ENCODE peak calls at places on chromosomes 6 and 20, in five cellular contexts. G, T, D, Y and Q are unnamed samples. For H3K4me1, the result is how much of the 10 kb centered on the place peaks cover.

GRCh38 chr20:2745060-2745910 is 52.7 kb downstream of the EBF4 start:
- DNase-seq in G (no peak), D (no peak), Y (no peak), T (peak), Q (no peak)

GRCh38 chr20:38633577-38634093 is 32.0 kb downstream of the ARHGAP40 start:
- DNase-seq in Y (no peak), G (peak), T (peak), D (peak), Q (peak)

GRCh38 chr20:23456873-23457272 is 4.2 kb upstream of the CST11 start:
- DNase-seq in Y (no peak), D (no peak), T (no peak), G (no peak), Q (no peak)

GRCh38 chr20:9087531-9088217 is 18.8 kb downstream of the PLCB4 start:
- DNase-seq in T (no peak), Y (no peak), G (no peak), D (no peak), Q (no peak)

GRCh38 chr20:43534791-43535350 is 24.0 kb upstream of the SGK2 start:
- DNase-seq in Y (no peak), G (no peak), D (no peak), T (no peak), Q (no peak)

GRCh38 chr6:72321741-72322140 is 300.1 kb upstream of the KCNQ5 start:
- DNase-seq in D (no peak), G (no peak), T (no peak), Y (no peak), Q (no peak)

GRCh38 chr6:112232845-112233256 is 21.5 kb downstream of the LAMA4 start:
- DNase-seq in T (no peak), D (peak), G (no peak), Y (no peak), Q (peak)

GRCh38 chr6:112971651-112972050 is 624.5 kb downstream of the RFPL4B start:
- DNase-seq in Y (no peak), T (no peak), D (no peak), G (no peak), Q (no peak)

GRCh38 chr6:56772737-56773184 is 130.1 kb upstream of the DST start:
- DNase-seq in G (peak), D (peak), T (no peak), Y (peak), Q (no peak)

GRCh38 chr20:19828233-19828632 is 70.2 kb downstream of the RIN2 start:
- DNase-seq in T (no peak), D (no peak), G (peak), Y (no peak), Q (no peak)

GRCh38 chr6:166588691-166589333 is 2.3 kb upstream of the RAMACL start:
- DNase-seq in T (peak), G (no peak), Y (no peak), D (no peak), Q (no peak)

GRCh38 chr6:106858653-106859092 is 115.9 kb downstream of the CD24 start:
- DNase-seq in G (no peak), Y (peak), D (no peak), T (no peak), Q (no peak)

GRCh38 chr20:45924391-45925261 is 9.9 kb upstream of the PCIF1 start:
- DNase-seq in Y (no peak), D (peak), G (no peak), T (no peak), Q (no peak)

GRCh38 chr6:71478834-71479541 is 190.4 kb downstream of the OGFRL1 start:
- DNase-seq in T (no peak), D (no peak), G (no peak), Y (no peak), Q (no peak)

GRCh38 chr20:19726126-19726525 is 31.9 kb upstream of the RIN2 start:
- DNase-seq in Y (no peak), T (no peak), D (no peak), G (no peak), Q (no peak)

GRCh38 chr20:13271977-13272975 is 51.2 kb downstream of the ISM1 start:
- DNase-seq in G (no peak), D (no peak), Y (no peak), T (no peak), Q (peak)

GRCh38 chr6:120938876-120939231 is 395.4 kb downstream of the TBC1D32 start:
- DNase-seq in G (no peak), D (no peak), T (no peak), Y (no peak), Q (no peak)

GRCh38 chr20:38986663-38987062 is 24.5 kb downstream of the DHX35 start:
- DNase-seq in D (no peak), T (no peak), Y (no peak), G (no peak), Q (no peak)

GRCh38 chr6:67986694-67987232 is 648.3 kb upstream of the ADGRB3 start:
- DNase-seq in T (no peak), Y (no peak), D (no peak), G (no peak), Q (no peak)

GRCh38 chr6:157760589-157761330 is 62.3 kb upstream of the SNX9 start:
- DNase-seq in G (no peak), D (no peak), Y (no peak), T (no peak), Q (no peak)

GRCh38 chr6:157323924-157324276 is 581 bp upstream of the TMEM242 start:
- DNase-seq in T (peak), D (peak), Y (peak), G (peak), Q (peak)

GRCh38 chr6:14921170-14921569 is 324.7 kb upstream of the JARID2 start:
- DNase-seq in T (peak), D (peak), Y (no peak), G (no peak), Q (peak)

GRCh38 chr6:42093582-42094329 is 43.4 kb downstream of the TAF8 start:
- DNase-seq in Y (no peak), D (peak), G (no peak), T (no peak), Q (no peak)

GRCh38 chr6:142846459-142846831 is 98.5 kb downstream of the HIVEP2 start:
- DNase-seq in Y (no peak), G (no peak), D (no peak), T (no peak), Q (no peak)

GRCh38 chr6:142845143-142845571 is 99.8 kb downstream of the HIVEP2 start:
- DNase-seq in T (no peak), Y (no peak), G (no peak), D (no peak), Q (no peak)

GRCh38 chr6:142848156-142848555 is 96.8 kb downstream of the HIVEP2 start:
- DNase-seq in Y (no peak), D (no peak), G (no peak), T (no peak), Q (no peak)

GRCh38 chr6:142845624-142846458 is 99.1 kb downstream of the HIVEP2 start:
- DNase-seq in Y (peak), D (peak), G (no peak), T (peak), Q (peak)

DNA sequence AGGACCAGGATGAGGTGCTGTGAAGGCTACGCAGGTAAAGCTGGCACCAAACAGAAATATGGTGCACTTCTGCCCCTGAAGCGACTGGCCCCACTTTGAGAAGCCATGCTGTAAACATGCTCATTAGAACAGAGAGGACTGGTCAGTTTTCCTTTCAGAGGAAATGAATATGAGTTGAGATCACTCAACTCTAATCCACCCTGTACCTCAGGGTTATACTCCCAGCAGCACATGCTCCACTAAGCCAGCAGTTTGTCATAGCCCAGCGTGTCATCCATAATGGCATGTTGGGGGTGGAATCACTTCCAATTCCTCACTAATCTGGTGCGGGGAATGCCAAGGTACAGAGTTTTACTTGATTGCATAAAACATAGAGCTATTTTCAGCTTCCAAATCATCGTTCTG is 98.1 kb downstream of the HIVEP2 start:
- DNase-seq in G (no peak), D (peak), Y (no peak), T (no peak), Q (no peak)
- H3K4me1 ChIP-seq in G (half or more), D (half or more), Y (under half), T (half or more), Q (under half)

GRCh38 chr6:4351857-4352669 is 216.7 kb upstream of the ECI2 start:
- DNase-seq in D (peak), G (peak), T (no peak), Y (peak), Q (no peak)
- TF ChIP-seq POLR2A in D (no peak), G (no peak), T (no peak), Y (no peak), Q (no peak)

DNA sequence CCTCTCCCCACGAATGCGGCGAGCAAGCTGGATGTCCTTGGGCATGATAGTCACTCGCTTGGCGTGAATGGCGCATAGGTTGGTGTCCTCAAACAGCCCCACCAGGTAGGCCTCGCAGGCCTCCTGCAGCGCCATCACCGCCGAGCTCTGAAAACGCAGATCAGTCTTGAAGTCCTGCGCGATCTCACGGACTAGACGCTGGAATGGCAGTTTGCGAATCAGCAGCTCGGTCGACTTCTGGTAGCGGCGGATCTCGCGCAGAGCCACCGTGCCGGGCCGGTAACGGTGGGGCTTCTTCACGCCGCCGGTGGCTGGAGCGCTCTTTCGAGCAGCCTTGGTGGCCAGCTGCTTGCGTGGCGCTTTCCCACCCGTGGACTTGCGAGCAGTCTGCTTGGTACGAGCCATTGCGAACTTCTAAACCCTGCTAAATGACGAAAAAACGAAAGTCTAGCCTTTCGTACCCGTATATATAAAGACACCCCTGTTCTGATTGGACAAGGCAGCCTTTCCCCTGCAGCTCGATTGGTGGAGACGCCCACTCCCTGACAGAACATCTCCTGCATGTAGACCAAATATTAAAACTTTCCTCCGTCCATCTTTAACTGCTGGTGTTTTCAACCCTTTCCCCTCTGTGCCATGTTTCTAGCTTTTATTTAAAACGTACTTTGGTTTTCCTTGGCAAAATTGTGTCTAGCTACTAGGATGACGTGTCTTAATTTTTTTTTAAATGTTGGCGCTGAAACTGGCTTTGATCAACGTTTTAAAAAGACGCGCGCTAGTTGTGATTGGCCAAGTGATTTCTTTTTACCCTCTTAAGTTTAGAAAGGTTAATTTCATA is 109.8 kb downstream of the HFE start:
- DNase-seq in G (no peak), T (peak), D (peak), Y (peak), Q (peak)
- H3K4me3 ChIP-seq in G (no peak), T (peak), D (peak), Y (peak), Q (peak)

GRCh38 chr20:35878113-35878620 is 76.1 kb downstream of the SCAND1 start:
- DNase-seq in G (no peak), Y (no peak), D (no peak), T (no peak), Q (no peak)
- H3K4me1 ChIP-seq in G (half or more), Y (under half), D (under half), T (under half), Q (under half)

DNA sequence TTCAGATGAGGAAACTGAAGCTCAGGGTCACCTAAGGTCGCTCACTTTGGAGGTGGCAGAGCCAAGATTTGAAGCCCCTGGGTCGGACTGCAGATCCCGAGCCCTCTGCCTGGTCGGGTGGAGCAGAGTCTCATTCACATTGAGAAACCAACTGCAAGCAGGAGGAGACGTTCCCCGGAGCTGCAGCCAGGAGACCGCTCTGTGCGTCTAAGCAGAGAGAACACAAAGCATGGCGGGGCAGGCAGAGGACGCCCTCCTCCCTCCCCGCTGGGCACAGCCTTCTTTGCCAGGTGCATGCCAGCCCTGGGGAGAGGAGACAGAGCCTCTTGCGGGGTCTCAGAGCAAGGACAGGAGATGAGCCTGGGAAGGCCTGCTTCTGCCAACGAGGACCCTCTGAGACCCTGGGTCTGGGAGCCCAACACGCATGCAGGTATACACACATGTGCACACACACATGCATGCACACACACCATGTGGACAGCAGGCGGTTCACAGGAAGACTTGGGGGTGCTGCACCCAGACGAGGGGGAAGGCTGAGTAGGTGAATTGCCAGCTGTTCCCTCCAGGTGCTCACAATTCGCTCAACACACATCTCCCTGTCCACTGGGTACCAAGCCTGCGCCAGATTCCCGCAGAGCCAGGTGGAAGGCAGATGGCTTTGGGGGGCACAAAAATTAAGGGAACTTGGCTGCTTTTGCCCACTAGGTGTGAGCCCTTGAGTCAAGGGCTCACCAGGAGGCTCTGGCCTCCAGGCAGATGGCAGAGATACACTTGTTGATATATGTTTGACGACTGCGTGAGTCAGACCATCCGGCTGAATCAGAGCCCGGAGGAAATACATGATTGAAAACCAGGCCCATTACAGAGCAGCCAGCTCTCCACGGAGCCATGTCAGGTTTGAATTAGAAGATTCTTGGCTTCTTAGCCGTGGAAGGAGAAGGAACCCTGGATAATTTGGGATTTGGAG is 5.5 kb upstream of the NTSR1 start:
- DNase-seq in D (no peak), T (no peak), Y (no peak), G (peak), Q (peak)
- TF ChIP-seq POLR2A in D (no peak), T (no peak), Y (no peak), G (no peak), Q (no peak)